ENCODE peak calls at places on chromosome 1, in six cellular contexts. T, S, C, Q, W and M are unnamed samples.

GRCh38 chr1:206859082-206859491 is 6.3 kb upstream of the IL20 start:
- DNase-seq in T (no peak), C (no peak), W (no peak), Q (no peak), S (no peak), M (no peak)

GRCh38 chr1:110879758-110880606 is 7.0 kb downstream of the CD53 start:
- DNase-seq in S (peak), W (no peak), C (no peak), T (no peak), Q (no peak), M (no peak)

GRCh38 chr1:237687837-237688236 is 202.9 kb downstream of the ZP4 start:
- DNase-seq in C (no peak), Q (no peak), W (no peak), S (no peak), T (no peak), M (no peak)

GRCh38 chr1:180505732-180506335 is 3.5 kb upstream of the ACBD6 start:
- DNase-seq in T (no peak), C (no peak), W (no peak), Q (no peak), S (no peak), M (no peak)

GRCh38 chr1:40921522-40921921 is 58.0 kb upstream of the CTPS1 start:
- DNase-seq in T (no peak), W (no peak), C (no peak), S (no peak), Q (no peak), M (no peak)

GRCh38 chr1:38253314-38253713 is 206.7 kb upstream of the POU3F1 start:
- DNase-seq in S (no peak), W (no peak), T (no peak), Q (no peak), C (no peak), M (no peak)

GRCh38 chr1:230632273-230632873 is 9.9 kb upstream of the COG2 start:
- DNase-seq in S (peak), C (peak), W (no peak), T (no peak), Q (peak), M (no peak)

GRCh38 chr1:228838717-228839500 is 103.6 kb downstream of the RHOU start:
- DNase-seq in S (no peak), T (peak), Q (no peak), C (no peak), W (no peak), M (no peak)

GRCh38 chr1:145997156-145998023 is 1.0 kb upstream of the TXNIP start:
- DNase-seq in Q (no peak), C (no peak), S (peak), W (peak), T (no peak), M (no peak)

GRCh38 chr1:178189814-178190213 is 95.9 kb downstream of the RASAL2 start:
- DNase-seq in W (no peak), S (peak), C (no peak), T (peak), Q (no peak), M (no peak)
- TF ChIP-seq CTCF in W (peak), S (peak), C (no peak), T (peak), Q (peak), M (peak)

GRCh38 chr1:112713466-112714312 is 1.4 kb downstream of the PPM1J start:
- DNase-seq in Q (no peak), C (no peak), T (no peak), S (peak), W (no peak), M (no peak)
- TF ChIP-seq CTCF in Q (no peak), C (no peak), T (no peak), S (no peak), W (no peak), M (no peak)

GRCh38 chr1:222018051-222018450 is 276.2 kb upstream of the DUSP10 start:
- DNase-seq in S (no peak), C (no peak), Q (no peak), W (no peak), T (no peak), M (peak)

GRCh38 chr1:222009105-222009730 is 267.3 kb upstream of the DUSP10 start:
- DNase-seq in W (no peak), S (peak), C (no peak), Q (no peak), T (no peak), M (no peak)

GRCh38 chr1:222010306-222010705 is 268.4 kb upstream of the DUSP10 start:
- DNase-seq in S (no peak), Q (no peak), T (no peak), C (no peak), W (no peak), M (no peak)

DNA sequence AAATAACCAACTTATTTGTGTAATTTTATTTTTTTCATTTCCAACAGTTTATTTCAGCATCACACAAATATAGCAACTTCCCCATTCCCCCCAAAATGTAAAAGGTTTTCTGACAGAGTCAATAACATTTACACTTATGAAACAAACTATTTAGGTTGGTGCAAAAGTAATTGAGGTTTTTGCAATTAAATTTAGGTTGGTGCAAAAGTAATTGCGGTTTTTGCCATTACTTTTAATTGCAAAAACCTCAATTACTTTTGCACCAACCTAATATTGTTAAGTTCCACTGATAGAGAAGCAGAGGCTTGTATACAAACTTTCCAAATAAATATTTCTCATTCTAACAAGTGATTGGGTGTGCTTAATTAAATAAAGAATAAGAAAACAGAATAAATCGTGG is 270.9 kb upstream of the DUSP10 start:
- DNase-seq in T (no peak), C (no peak), Q (no peak), S (no peak), W (no peak), M (no peak)
- TF ChIP-seq CTCF in T (no peak), C (no peak), Q (no peak), S (no peak), W (no peak), M (no peak)

GRCh38 chr1:59046730-59047157 is 250.2 kb upstream of the FGGY start:
- DNase-seq in C (no peak), Q (no peak), T (no peak), S (peak), W (no peak), M (no peak)
- TF ChIP-seq CTCF in C (no peak), Q (no peak), T (no peak), S (peak), W (peak), M (no peak)

GRCh38 chr1:198003468-198003867 is 86.3 kb downstream of the LHX9 start:
- DNase-seq in T (no peak), Q (no peak), S (no peak), C (no peak), W (no peak), M (no peak)

GRCh38 chr1:197995408-197996258 is 78.5 kb downstream of the LHX9 start:
- DNase-seq in C (no peak), S (no peak), T (no peak), W (no peak), Q (no peak), M (no peak)

GRCh38 chr1:197994907-197995407 is 77.8 kb downstream of the LHX9 start:
- DNase-seq in S (no peak), Q (no peak), T (no peak), C (no peak), W (no peak), M (no peak)

GRCh38 chr1:198001776-198002408 is 84.7 kb downstream of the LHX9 start:
- DNase-seq in Q (no peak), W (no peak), C (no peak), S (no peak), T (no peak), M (no peak)

DNA sequence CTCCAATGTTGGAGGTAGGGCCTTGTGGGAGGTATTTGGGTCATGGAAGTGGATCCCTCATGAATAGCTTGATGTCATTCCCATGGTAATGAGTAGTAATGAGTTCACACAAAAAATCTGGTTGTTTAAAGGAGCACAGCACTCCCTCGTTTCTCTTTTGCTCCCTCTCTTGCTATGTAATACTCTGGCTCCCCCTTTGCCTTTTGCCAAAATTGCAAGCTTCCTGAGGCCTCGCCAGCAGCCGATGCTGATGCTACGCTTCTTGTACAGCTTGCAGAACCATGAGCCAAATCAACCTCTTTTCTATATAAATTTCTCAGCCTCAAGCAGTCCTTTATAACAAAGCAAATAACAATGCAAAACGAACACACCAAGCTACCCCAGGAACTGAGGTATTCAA is 80.9 kb downstream of the LHX9 start:
- DNase-seq in S (peak), Q (no peak), C (no peak), W (no peak), T (no peak), M (no peak)
- TF ChIP-seq CTCF in S (peak), Q (no peak), C (no peak), W (no peak), T (no peak), M (no peak)

GRCh38 chr1:10975567-10976326 is 36.7 kb upstream of the TARDBP start:
- DNase-seq in S (no peak), Q (no peak), W (no peak), C (no peak), T (peak), M (no peak)

GRCh38 chr1:10980841-10981727 is 31.4 kb upstream of the TARDBP start:
- DNase-seq in Q (peak), S (no peak), C (no peak), T (no peak), W (no peak), M (no peak)

GRCh38 chr1:10978719-10979118 is 33.7 kb upstream of the TARDBP start:
- DNase-seq in C (no peak), S (no peak), T (no peak), W (no peak), Q (no peak), M (no peak)

GRCh38 chr1:10979483-10979920 is 33.0 kb upstream of the TARDBP start:
- DNase-seq in C (no peak), W (no peak), Q (peak), S (no peak), T (no peak), M (no peak)

GRCh38 chr1:10980094-10980577 is 32.3 kb upstream of the TARDBP start:
- DNase-seq in W (peak), S (no peak), T (no peak), Q (peak), C (peak), M (no peak)
- TF ChIP-seq CTCF in W (peak), S (no peak), T (peak), Q (peak), C (peak), M (no peak)

DNA sequence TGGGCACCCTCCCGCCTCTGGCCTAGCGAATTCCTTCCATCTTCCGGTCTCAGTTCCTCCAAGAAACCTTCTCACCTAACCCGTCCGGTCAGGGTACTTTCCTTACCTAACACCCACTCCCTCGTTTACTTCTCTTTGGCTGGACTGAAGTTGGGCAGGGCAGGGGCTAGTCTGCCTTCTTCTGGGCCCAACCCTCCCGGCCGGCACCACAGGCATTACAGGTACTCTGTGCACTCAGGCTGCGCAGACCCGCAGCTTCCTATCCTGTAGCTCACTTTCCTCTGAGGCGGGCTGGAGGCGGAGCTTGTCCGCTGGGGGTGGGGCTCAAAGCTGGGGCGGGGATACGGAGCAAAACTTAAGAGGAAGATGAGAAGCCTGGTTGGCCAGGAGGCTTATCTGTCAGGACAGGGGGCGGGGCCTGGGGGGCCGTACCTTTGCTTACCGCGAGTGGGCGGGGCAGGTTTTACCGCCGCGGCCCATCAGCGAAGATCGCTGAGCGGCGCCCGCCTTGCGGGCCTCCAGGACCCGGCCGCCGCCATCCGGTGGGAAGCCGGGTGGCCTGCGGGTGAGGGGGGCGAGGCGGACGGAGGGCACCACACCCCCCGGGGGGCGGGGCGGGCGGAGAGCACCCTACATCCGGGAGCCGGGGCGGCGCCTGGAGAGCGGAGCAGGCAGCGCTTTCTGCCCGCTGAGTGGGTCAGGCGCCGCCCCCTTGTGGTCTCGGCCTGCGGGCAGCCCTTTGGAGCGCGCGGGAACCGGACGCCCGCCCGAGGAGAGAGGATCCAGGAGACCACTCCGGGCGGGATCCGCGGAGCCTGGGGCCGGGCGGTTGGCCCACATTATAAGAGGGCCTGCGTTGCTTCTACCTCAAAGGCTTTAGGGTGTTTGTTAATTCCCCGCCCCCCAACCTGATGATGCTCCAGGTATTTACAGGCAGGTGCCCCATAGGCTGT is 31.9 kb downstream of the ZNF648 start:
- DNase-seq in C (peak), Q (peak), S (peak), W (peak), T (peak), M (peak)
- TF ChIP-seq CTCF in C (peak), Q (peak), S (peak), W (peak), T (no peak), M (peak)

GRCh38 chr1:198542632-198543031 is 2.2 kb upstream of the ATP6V1G3 start:
- DNase-seq in C (no peak), W (no peak), Q (no peak), S (no peak), T (no peak), M (no peak)
- TF ChIP-seq CTCF in C (no peak), W (no peak), Q (no peak), S (no peak), T (no peak), M (no peak)

DNA sequence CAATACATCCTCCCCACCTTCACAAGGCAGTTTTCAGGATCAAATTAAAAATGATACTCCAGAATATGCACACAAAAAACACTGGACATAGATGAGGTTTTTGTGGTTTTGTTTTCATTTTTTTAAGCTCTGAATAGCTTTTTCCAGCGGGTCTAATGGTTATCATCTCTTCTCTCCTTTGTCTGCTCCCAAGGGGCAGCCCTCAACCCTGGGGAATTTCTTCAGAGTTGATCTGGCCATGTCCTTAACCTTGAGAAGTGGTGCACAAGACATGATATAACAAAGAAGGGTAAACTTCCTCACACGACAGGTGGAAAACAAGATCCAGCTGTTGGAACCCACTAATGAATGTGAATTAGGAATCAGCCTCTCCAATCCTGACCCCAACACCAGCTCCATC is 1.5 kb upstream of the CD244 start:
- DNase-seq in C (no peak), W (no peak), S (no peak), T (no peak), Q (no peak), M (no peak)
- TF ChIP-seq CTCF in C (no peak), W (no peak), S (no peak), T (no peak), Q (no peak), M (no peak)